ENCODE peak calls at places on chromosomes 11 and 22, in five cellular contexts. A is bronchial epithelial cell, Y is tibial nerve, G is AG09319, D is GM10248. L is an unnamed sample.

GRCh38 chr11:19743622-19744021 is 31.0 kb downstream of the NAV2 start:
- DNase-seq in A (no peak), Y (no peak), G (no peak), D (no peak), L (no peak)

GRCh38 chr11:12331239-12331874 is 46.0 kb upstream of the PARVA start:
- DNase-seq in A (peak; percentile 68), Y (peak; percentile 87), G (peak; percentile 70), D (peak; percentile 47), L (peak; percentile 90)

GRCh38 chr11:59012942-59013256 is 73.2 kb upstream of the GLYATL1B start:
- DNase-seq in A (no peak), Y (no peak), G (no peak), D (no peak), L (peak; percentile 54)

GRCh38 chr11:129750343-129751292 is 65.0 kb upstream of the TMEM45B start:
- DNase-seq in A (peak; percentile 55), Y (peak; percentile 42), G (peak; percentile 32), D (peak; percentile 72), L (peak; percentile 78)

GRCh38 chr11:34329876-34330275 is 27.9 kb downstream of the ABTB2 start:
- DNase-seq in A (no peak), Y (no peak), G (no peak), D (no peak), L (no peak)

GRCh38 chr11:61114913-61115312 is 12.6 kb downstream of the CD5 start:
- DNase-seq in A (no peak), Y (no peak), G (no peak), D (no peak), L (no peak)

GRCh38 chr22:45224988-45225731 is 15.5 kb downstream of the KIAA0930 start:
- DNase-seq in A (no peak), Y (no peak), G (no peak), D (no peak), L (no peak)

GRCh38 chr11:129593098-129593497 is 217.4 kb downstream of the BARX2 start:
- DNase-seq in A (peak; percentile 30), Y (no peak), G (no peak), D (no peak), L (peak; percentile 53)

GRCh38 chr22:44360686-44361381 is 48.1 kb upstream of the SHISAL1 start:
- DNase-seq in A (peak; percentile 90), Y (no peak), G (peak; percentile 93), D (no peak), L (no peak)

GRCh38 chr11:102446606-102447005 is 6.0 kb downstream of the TMEM123 start:
- DNase-seq in A (peak; percentile 52), Y (no peak), G (no peak), D (no peak), L (no peak)

GRCh38 chr11:78022397-78023396 is at the start of gene KCTD14:
- DNase-seq in A (no peak), Y (peak; percentile 11), G (no peak), D (no peak), L (peak; percentile 86)

GRCh38 chr22:41963453-41964105 is 5.7 kb upstream of the SEPTIN3 start:
- DNase-seq in A (no peak), Y (peak; percentile 17), G (no peak), D (no peak), L (no peak)

GRCh38 chr11:94987378-94987777 is 13.9 kb downstream of the KDM4D start:
- DNase-seq in A (no peak), Y (no peak), G (no peak), D (no peak), L (no peak)

GRCh38 chr22:29078869-29079207 is 6.0 kb downstream of the KREMEN1 start:
- DNase-seq in A (no peak), Y (no peak), G (no peak), D (no peak), L (no peak)
- TF ChIP-seq CTCF in A (no peak), Y (no peak), G (no peak), D (no peak), L (no peak)

GRCh38 chr11:128448487-128448886 is 138.9 kb downstream of the ETS1 start:
- DNase-seq in A (peak; percentile 94), Y (no peak), G (no peak), D (no peak), L (peak; percentile 80)
- TF ChIP-seq CTCF in A (peak; percentile 43), Y (no peak), G (no peak), D (no peak), L (no peak)

GRCh38 chr11:125923633-125924032 is 19.3 kb downstream of the DDX25 start:
- DNase-seq in A (no peak), Y (no peak), G (no peak), D (no peak), L (no peak)

GRCh38 chr11:125924384-125925007 is 20.2 kb downstream of the DDX25 start:
- DNase-seq in A (no peak), Y (no peak), G (no peak), D (no peak), L (no peak)

GRCh38 chr11:125926682-125927081 is 19.2 kb upstream of the VSIG10L2 start:
- DNase-seq in A (no peak), Y (no peak), G (no peak), D (no peak), L (no peak)

GRCh38 chr11:125925804-125926203 is 20.0 kb upstream of the VSIG10L2 start:
- DNase-seq in A (no peak), Y (no peak), G (no peak), D (no peak), L (no peak)

GRCh38 chr11:125925247-125925740 is 20.6 kb upstream of the VSIG10L2 start:
- DNase-seq in A (peak; percentile 9), Y (no peak), G (no peak), D (no peak), L (no peak)
- TF ChIP-seq CTCF in A (no peak), Y (no peak), G (no peak), D (no peak), L (no peak)

DNA sequence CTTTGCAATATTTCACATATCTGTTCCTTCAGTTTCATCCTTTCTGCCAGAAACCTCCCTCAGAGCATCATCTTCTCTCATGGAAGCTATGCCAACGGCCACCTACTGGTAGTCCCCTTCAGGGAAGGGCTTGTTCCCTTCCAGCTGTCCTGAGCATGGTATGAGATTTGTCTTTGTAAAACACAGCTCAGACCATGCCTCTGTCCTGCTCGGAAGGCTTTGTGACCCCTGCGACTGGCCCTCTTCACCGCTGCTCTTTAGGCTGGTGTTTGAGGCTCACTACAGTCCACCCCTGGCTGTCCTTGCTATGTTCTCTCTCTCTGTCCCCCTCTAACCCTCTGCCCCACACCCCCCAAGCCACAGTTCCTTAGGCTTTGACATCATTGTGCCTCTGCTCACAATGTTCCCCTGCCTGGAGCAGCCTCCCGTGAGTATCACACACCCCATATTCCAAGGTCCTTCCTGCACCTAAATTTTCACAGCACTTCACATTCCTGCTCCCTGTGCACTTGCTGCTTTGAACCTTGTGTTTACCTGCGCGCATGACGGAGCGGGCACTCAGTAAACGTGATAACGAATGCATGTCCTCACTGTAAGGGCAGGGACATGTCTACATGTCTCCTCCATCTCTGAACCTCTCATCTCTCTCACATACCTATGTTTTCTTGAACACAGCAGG is 24.0 kb upstream of the ACER3 start:
- DNase-seq in A (no peak), Y (no peak), G (no peak), D (no peak), L (no peak)
- TF ChIP-seq CTCF in A (no peak), Y (no peak), G (peak; percentile 51), D (no peak), L (no peak)

DNA sequence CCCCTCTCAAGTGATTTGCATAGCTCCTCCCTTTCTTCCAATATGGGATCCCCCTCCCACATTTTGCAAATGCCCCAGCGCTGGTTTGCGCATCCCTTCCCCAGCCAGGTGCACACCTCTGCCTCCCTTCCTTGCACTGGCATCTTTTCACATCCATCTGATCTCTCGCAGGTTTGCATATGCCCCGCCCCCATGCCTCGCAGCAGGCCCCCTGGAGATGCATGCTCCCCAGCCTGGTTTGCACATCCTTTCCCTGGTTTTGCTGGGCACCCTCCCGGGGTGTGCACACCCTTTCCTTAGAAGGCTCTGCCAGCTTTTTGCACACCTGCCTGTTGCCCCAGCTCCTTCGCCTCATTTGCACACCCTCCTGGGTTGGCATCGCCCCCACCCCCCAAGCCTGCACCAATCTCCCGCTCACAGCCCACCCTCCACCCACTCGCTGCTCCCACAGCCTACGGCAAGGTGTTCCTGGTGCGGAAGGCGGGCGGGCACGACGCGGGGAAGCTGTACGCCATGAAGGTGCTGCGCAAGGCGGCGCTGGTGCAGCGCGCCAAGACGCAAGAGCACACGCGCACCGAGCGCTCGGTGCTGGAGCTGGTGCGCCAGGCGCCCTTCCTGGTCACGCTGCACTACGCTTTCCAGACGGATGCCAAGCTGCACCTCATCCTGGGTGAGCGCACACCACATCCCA is 895 bp downstream of the RPS6KA4 start:
- DNase-seq in A (no peak), Y (no peak), G (no peak), D (no peak), L (no peak)
- TF ChIP-seq CTCF in A (peak; percentile 49), Y (no peak), G (no peak), D (peak; percentile 39), L (no peak)

GRCh38 chr11:45250035-45250693 is 36.0 kb downstream of the SYT13 start:
- DNase-seq in A (no peak), Y (no peak), G (no peak), D (no peak), L (peak; percentile 38)

GRCh38 chr11:45253640-45254039 is 32.5 kb downstream of the SYT13 start:
- DNase-seq in A (no peak), Y (no peak), G (no peak), D (no peak), L (no peak)

GRCh38 chr11:45254070-45254469 is 32.1 kb downstream of the SYT13 start:
- DNase-seq in A (no peak), Y (no peak), G (no peak), D (no peak), L (no peak)

GRCh38 chr11:45252877-45253276 is 33.3 kb downstream of the SYT13 start:
- DNase-seq in A (no peak), Y (no peak), G (no peak), D (no peak), L (no peak)

DNA sequence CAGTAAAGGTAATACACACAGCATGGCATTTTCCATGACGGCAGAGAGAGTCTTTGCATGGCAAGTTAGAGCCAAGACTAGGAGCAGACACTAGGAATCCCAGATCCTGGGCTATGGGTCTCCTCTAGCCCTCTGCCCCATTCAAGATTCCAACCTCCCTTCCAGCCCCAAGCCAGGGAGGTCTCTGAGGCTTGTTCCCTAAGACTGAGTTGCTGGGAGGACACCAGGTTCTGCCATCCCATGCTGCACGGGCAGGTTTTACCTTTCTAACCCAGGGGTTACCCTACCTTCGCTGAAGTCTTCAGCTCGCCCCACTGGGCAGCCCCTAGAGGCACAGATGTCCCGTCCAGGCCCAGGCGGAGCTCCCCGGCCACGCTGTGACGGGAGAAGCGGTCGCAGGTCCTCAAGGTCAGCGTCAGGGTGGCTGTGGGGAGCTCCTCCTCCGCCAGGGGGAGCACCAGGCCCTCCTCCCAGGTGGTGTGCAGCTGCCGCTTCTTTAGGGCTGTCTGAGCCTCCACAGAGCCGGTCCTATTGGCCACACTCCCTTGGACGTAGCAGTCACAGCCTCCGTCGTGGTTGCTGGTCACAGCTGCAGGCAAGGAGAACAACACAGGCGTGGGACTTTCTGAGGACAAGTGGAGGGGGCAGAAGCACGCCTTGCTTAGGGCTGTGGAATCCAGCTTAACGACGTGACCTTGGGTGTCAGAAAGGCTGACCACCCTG is 33.8 kb downstream of the SYT13 start:
- DNase-seq in A (peak; percentile 26), Y (no peak), G (no peak), D (peak; percentile 57), L (peak; percentile 79)
- TF ChIP-seq CTCF in A (peak; percentile 82), Y (peak; percentile 32), G (peak; percentile 39), D (peak; percentile 57), L (peak; percentile 63)

DNA sequence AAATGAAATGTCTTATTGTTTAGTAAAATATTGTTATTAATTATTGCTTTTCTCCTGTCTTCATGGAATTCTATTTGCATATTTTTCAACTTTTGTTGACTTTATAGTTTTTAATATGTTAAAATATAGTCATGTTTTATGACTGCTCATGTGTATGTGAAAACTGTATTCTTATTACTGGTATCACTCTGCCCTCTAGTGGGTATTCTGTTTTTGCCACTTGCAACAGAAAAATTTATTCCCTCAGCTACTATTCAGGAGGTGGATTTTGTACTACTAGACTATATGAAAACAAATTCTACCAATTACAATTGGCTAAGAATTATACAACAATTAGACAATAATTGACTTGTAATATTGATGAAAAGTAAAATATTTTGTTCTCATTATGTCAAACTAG is 45.0 kb downstream of the OR4C6 start:
- DNase-seq in A (peak; percentile 52), Y (no peak), G (no peak), D (peak; percentile 22), L (no peak)
- TF ChIP-seq CTCF in A (peak; percentile 19), Y (no peak), G (peak; percentile 44), D (peak; percentile 34), L (peak; percentile 36)

L was measured in body of pancreas.